ENCODE peak calls at places on chromosome 9, in four cellular contexts. P is anterior cingulate cortex; O is stimulated activated CD4-positive, alpha-beta T cell treated with anti-CD3 and anti-CD28 coated beads, Interleukin-2, amount 100 ng/mL, for 24 hours; I is Peyer's patch. Q is an unnamed sample.

GRCh38 chr9:134299883-134300282 is 26.4 kb upstream of the RXRA start:
- DNase-seq in P (no peak), O (no peak), I (no peak), Q (no peak)

GRCh38 chr9:37033141-37033540 is 927 bp downstream of the PAX5 start:
- DNase-seq in P (no peak), O (no peak), I (no peak), Q (no peak)

GRCh38 chr9:95508242-95508967 is 8.4 kb downstream of the PTCH1 start:
- DNase-seq in P (no peak), O (peak), I (no peak), Q (no peak)

GRCh38 chr9:92438900-92439526 is 14.7 kb upstream of the OMD start:
- DNase-seq in P (no peak), O (no peak), I (no peak), Q (no peak)

GRCh38 chr9:98096091-98096490 is 22.9 kb downstream of the TRIM14 start:
- DNase-seq in P (no peak), O (no peak), I (no peak), Q (no peak)

GRCh38 chr9:13598738-13599137 is 319.2 kb upstream of the MPDZ start:
- DNase-seq in P (no peak), O (no peak), I (no peak), Q (no peak)

GRCh38 chr9:93127395-93127911 is 6.6 kb downstream of the NINJ1 start:
- DNase-seq in P (peak), O (no peak), I (peak), Q (peak)

GRCh38 chr9:131627326-131627845 is 82.1 kb downstream of the PRRT1B start:
- DNase-seq in P (no peak), O (no peak), I (peak), Q (no peak)

GRCh38 chr9:35499029-35499700 is 9.3 kb downstream of the RUSC2 start:
- DNase-seq in P (no peak), O (no peak), I (no peak), Q (no peak)

GRCh38 chr9:127123239-127123935 is 952 bp upstream of the ANGPTL2 start:
- DNase-seq in P (no peak), O (no peak), I (no peak), Q (no peak)

GRCh38 chr9:16138961-16139441 is 586.2 kb downstream of the CCDC171 start:
- DNase-seq in P (no peak), O (no peak), I (no peak), Q (no peak)

GRCh38 chr9:112443200-112443599 is 43.4 kb upstream of the KIAA1958 start:
- DNase-seq in P (no peak), O (peak), I (no peak), Q (peak)

GRCh38 chr9:4417578-4418325 is 72.5 kb upstream of the SLC1A1 start:
- DNase-seq in P (no peak), O (no peak), I (no peak), Q (no peak)

GRCh38 chr9:91789941-91790340 is 160.1 kb downstream of the ROR2 start:
- DNase-seq in P (no peak), O (no peak), I (no peak), Q (no peak)

GRCh38 chr9:135353935-135354334 is 125.6 kb upstream of the PPP1R26 start:
- DNase-seq in P (no peak), O (no peak), I (no peak), Q (no peak)